ENCODE peak calls at places on chromosomes 6 and 20, in nine cellular contexts. J is GM23338, E is OCI-LY7, K is GM23248, G is hepatocyte, I is PC-3, M is HCT116, H is MM.1S, Q is SK-N-SH. P is an unnamed sample.

GRCh38 chr20:44223721-44224120 is 13.2 kb upstream of the OSER1 start:
- DNase-seq in J (no peak), E (no peak), K (no peak), G (peak), I (no peak), M (no peak), H (no peak), Q (no peak), P (no peak)

GRCh38 chr20:2544211-2544610 is 7.8 kb downstream of the TMC2 start:
- DNase-seq in J (no peak), E (no peak), K (peak), G (no peak), I (peak), M (no peak), H (no peak), Q (no peak), P (no peak)

GRCh38 chr6:166757226-166758135 is 130.4 kb upstream of the RPS6KA2 start:
- DNase-seq in J (no peak), E (no peak), K (peak), G (peak), I (no peak), M (no peak), H (no peak), Q (peak), P (peak)

GRCh38 chr20:6637160-6637579 is 130.3 kb upstream of the BMP2 start:
- DNase-seq in J (peak), E (no peak), K (no peak), G (no peak), I (no peak), M (no peak), H (no peak), Q (no peak), P (no peak)

GRCh38 chr20:15909995-15910394 is 663.3 kb downstream of the KIF16B start:
- DNase-seq in J (no peak), E (no peak), K (no peak), G (no peak), I (no peak), M (no peak), H (no peak), Q (no peak), P (no peak)

GRCh38 chr6:72286911-72287311 is 335.0 kb upstream of the KCNQ5 start:
- DNase-seq in J (no peak), E (no peak), K (peak), G (no peak), I (peak), M (no peak), H (no peak), Q (no peak), P (no peak)

GRCh38 chr6:149098700-149099276 is 218.7 kb upstream of the TAB2 start:
- DNase-seq in J (no peak), E (no peak), K (no peak), G (no peak), I (no peak), M (no peak), H (no peak), Q (no peak), P (no peak)

GRCh38 chr6:110618591-110619267 is 142.3 kb upstream of the SLC22A16 start:
- DNase-seq in J (peak), E (peak), K (no peak), G (peak), I (peak), M (peak), H (no peak), Q (no peak), P (no peak)

GRCh38 chr20:41482647-41483552 is 116.3 kb upstream of the EMILIN3 start:
- DNase-seq in J (no peak), E (no peak), K (peak), G (no peak), I (peak), M (no peak), H (no peak), Q (no peak), P (no peak)

GRCh38 chr6:138052783-138053182 is 54.4 kb downstream of the PERP start:
- DNase-seq in J (no peak), E (no peak), K (no peak), G (no peak), I (peak), M (no peak), H (peak), Q (no peak), P (no peak)

GRCh38 chr6:142275146-142276006 is 26.4 kb upstream of the ADGRG6 start:
- DNase-seq in J (peak), E (no peak), K (peak), G (peak), I (peak), M (no peak), H (no peak), Q (no peak), P (no peak)

GRCh38 chr6:99297415-99297814 is 52.1 kb downstream of the FAXC start:
- DNase-seq in J (peak), E (no peak), K (no peak), G (no peak), I (no peak), M (no peak), H (no peak), Q (no peak), P (no peak)

GRCh38 chr6:105993341-105993740 is 92.8 kb upstream of the PRDM1 start:
- DNase-seq in J (peak), E (no peak), K (no peak), G (peak), I (no peak), M (no peak), H (peak), Q (no peak), P (peak)

GRCh38 chr20:23800865-23801264 is 25.7 kb downstream of the CST2 start:
- DNase-seq in J (no peak), E (no peak), K (no peak), G (no peak), I (no peak), M (no peak), H (no peak), Q (no peak), P (no peak)

GRCh38 chr6:163335671-163336545 is 78.6 kb upstream of the QKI start:
- DNase-seq in J (peak), E (no peak), K (peak), G (no peak), I (no peak), M (no peak), H (no peak), Q (no peak), P (no peak)

GRCh38 chr6:16064687-16065086 is 64.2 kb upstream of the MYLIP start:
- DNase-seq in J (peak), E (no peak), K (no peak), G (no peak), I (no peak), M (no peak), H (no peak), Q (no peak), P (peak)

GRCh38 chr20:7924692-7925091 is 15.6 kb downstream of the HAO1 start:
- DNase-seq in J (no peak), E (no peak), K (peak), G (peak), I (peak), M (no peak), H (no peak), Q (no peak), P (no peak)
- TF ChIP-seq EZH2phosphoT487 in J (no peak), E (no peak), K (no peak), G (no peak), I (no peak), M (no peak), H (no peak), Q (no peak), P (no peak)

DNA sequence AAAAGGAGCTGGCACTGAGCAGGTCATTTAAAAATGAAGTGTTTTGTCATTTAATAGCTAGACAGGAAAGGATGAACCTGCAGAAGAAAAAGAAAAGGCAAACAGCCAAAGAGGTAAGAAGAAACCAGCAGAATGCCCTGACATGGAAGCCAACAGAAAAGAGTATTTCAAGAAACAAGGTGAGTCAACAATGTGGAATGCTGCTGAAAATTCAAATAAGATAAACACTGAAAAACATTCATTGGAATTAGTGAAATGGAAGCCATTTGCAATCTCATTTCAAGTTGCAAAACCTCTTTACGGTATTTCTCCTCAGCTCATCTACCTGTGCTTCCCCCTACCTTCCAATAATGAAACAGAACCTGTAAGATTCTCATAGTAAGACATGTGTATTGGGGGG is 59.6 kb downstream of the RWDD2A start:
- DNase-seq in J (peak), E (no peak), K (peak), G (no peak), I (peak), M (no peak), H (no peak), Q (no peak), P (no peak)
- TF ChIP-seq EZH2phosphoT487 in J (no peak), E (no peak), K (no peak), G (no peak), I (no peak), M (no peak), H (no peak), Q (no peak), P (no peak)

GRCh38 chr20:21104921-21105320 is 1.2 kb downstream of the LINC00237 start:
- DNase-seq in J (peak), E (no peak), K (no peak), G (no peak), I (no peak), M (no peak), H (no peak), Q (peak), P (peak)

GRCh38 chr20:21104466-21104761 is 1.7 kb downstream of the LINC00237 start:
- DNase-seq in J (peak), E (no peak), K (no peak), G (no peak), I (no peak), M (no peak), H (no peak), Q (peak), P (peak)

GRCh38 chr20:21103582-21104465 is 2.3 kb downstream of the LINC00237 start:
- DNase-seq in J (peak), E (no peak), K (no peak), G (no peak), I (no peak), M (no peak), H (no peak), Q (peak), P (peak)

GRCh38 chr20:21106171-21106694 is at the start of gene LINC00237:
- DNase-seq in J (peak), E (no peak), K (no peak), G (no peak), I (no peak), M (no peak), H (no peak), Q (peak), P (peak)

GRCh38 chr20:21105429-21106170 is 558 bp downstream of the LINC00237 start:
- DNase-seq in J (peak), E (no peak), K (no peak), G (no peak), I (no peak), M (no peak), H (no peak), Q (peak), P (peak)
- TF ChIP-seq EZH2phosphoT487 in J (no peak), E (no peak), K (no peak), G (peak), I (no peak), M (no peak), H (no peak), Q (no peak), P (peak)

DNA sequence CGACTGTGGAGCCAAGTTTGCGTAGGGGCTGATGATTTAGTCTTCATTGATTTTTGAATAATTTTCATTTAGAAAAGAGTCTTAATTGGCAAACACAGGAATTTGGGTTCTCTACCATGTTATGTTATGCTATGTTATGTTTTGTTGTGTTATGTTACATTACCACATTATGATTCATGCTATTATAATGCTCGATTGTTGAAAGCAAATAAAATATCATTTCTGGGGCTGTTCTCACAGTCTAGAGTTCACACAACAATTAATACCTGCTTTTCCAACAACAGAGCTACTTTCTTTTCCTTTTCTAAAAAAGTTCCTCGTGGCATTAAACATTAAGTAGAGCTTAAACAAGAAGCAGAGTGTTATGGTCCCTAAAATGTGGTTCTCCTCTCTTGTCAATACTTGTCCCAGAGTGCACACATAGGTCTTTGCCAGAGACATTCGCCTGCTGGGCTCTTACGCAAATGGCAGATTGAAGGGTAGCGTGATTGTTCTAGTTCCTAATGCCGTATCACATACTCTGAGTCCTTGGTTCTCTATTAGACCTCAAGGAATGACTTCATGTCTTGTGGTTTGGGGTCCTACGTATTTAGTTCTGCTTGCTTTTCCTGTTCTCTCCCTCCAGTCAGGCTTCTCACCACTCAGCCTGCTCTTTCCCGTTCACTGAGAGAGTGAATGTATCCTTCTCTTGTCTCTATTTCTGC is 370.3 kb downstream of the CD109 start:
- DNase-seq in J (no peak), E (no peak), K (peak), G (no peak), I (peak), M (no peak), H (no peak), Q (no peak), P (no peak)
- TF ChIP-seq EZH2phosphoT487 in J (no peak), E (no peak), K (no peak), G (no peak), I (no peak), M (no peak), H (no peak), Q (no peak), P (no peak)

DNA sequence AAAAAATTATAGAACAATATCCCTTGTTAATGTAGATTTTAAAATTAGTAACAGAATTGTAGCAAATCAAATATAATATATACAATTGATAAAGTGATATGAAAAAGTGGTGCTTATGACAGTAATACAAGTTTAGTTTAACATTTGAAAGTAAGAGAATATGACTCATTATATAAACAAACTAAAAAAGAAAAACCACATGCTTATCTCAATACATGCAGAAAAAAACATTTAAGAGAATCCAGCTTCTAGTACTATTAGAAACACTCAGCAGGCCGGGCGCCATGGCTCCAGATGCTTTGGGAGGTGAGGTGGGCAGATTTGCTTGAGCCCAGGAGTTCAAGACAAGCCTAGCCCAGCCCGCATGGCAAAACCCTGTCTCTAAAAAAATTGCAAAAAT is 60.7 kb upstream of the LAMA2 start:
- DNase-seq in J (no peak), E (no peak), K (peak), G (no peak), I (no peak), M (no peak), H (no peak), Q (no peak), P (no peak)
- TF ChIP-seq EZH2phosphoT487 in J (no peak), E (no peak), K (no peak), G (no peak), I (no peak), M (no peak), H (no peak), Q (no peak), P (no peak)

GRCh38 chr20:9330151-9330550 is 184.2 kb upstream of the LAMP5 start:
- DNase-seq in J (no peak), E (no peak), K (no peak), G (peak), I (no peak), M (no peak), H (no peak), Q (no peak), P (no peak)
- TF ChIP-seq EZH2phosphoT487 in J (no peak), E (no peak), K (no peak), G (no peak), I (no peak), M (no peak), H (no peak), Q (no peak), P (no peak)

DNA sequence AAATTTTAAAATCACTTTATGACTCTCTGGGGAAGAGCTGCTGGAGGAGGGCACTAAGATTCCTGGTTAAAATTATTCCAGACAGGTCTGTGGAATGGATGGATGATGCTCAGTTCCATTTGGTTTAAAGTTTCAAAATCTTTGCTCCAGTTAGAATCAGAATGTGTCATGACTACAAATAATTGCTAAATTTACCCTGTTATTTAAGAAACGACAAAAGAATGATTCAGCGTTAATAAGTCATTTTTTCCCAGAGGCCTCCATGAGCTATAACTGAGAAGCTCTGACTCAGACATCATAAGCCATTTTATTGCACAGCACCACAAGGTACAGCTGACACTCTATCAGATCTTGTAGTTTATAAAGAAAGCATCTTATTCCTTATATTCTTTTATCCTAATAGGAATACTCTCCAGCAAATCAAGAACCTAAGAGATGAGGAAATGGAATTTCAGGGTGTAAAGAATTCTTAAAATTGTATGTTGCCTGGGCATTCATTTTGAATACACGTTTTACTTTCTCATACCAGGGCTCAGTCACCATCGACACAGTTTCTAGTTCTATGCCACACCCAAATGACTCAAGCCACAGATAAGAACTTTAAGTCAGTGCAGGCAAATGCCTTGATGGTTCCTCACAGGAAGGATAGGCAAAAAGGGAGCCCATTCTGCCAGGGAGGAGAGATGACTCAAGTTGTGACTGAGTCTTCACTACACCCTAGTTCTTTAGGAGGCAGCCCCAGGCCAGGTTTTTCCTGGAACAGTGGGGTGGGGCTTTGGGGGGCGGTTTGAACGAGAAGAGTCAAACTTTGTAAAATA is 636.0 kb downstream of the MMUT start:
- DNase-seq in J (no peak), E (no peak), K (peak), G (peak), I (peak), M (peak), H (no peak), Q (no peak), P (no peak)
- TF ChIP-seq EZH2phosphoT487 in J (no peak), E (no peak), K (peak), G (no peak), I (no peak), M (no peak), H (no peak), Q (no peak), P (no peak)

GRCh38 chr6:150410906-150411305 is 42.1 kb downstream of the IYD start:
- DNase-seq in J (no peak), E (no peak), K (peak), G (no peak), I (peak), M (no peak), H (no peak), Q (no peak), P (no peak)
- TF ChIP-seq EZH2phosphoT487 in J (no peak), E (no peak), K (no peak), G (no peak), I (no peak), M (no peak), H (no peak), Q (no peak), P (no peak)